ENCODE peak calls at places on chromosomes 12 and 14, in five cellular contexts. One of them, this sample, is unnamed.

GRCh38 chr12:4214912-4215861 is 58.4 kb upstream of the CCND2 start:
- DNase-seq in non-pigmented ciliary epithelial cell: no peak
- DNase-seq in cardiac muscle cell: no peak
- DNase-seq in central memory CD4-positive, alpha-beta T cell: peak
- DNase-seq in fibroblast of lung: no peak
- DNase-seq in this sample: no peak

GRCh38 chr12:105100207-105100985 is 7.1 kb upstream of the WASHC4 start:
- DNase-seq in non-pigmented ciliary epithelial cell: no peak
- DNase-seq in cardiac muscle cell: no peak
- DNase-seq in central memory CD4-positive, alpha-beta T cell: no peak
- DNase-seq in fibroblast of lung: peak
- DNase-seq in this sample: no peak

GRCh38 chr12:54704187-54704586 is 56.0 kb upstream of the DCD start:
- DNase-seq in non-pigmented ciliary epithelial cell: no peak
- DNase-seq in cardiac muscle cell: no peak
- DNase-seq in central memory CD4-positive, alpha-beta T cell: no peak
- DNase-seq in fibroblast of lung: no peak
- DNase-seq in this sample: no peak

GRCh38 chr12:104788848-104789271 is 169.2 kb downstream of the SLC41A2 start:
- DNase-seq in non-pigmented ciliary epithelial cell: no peak
- DNase-seq in cardiac muscle cell: no peak
- DNase-seq in central memory CD4-positive, alpha-beta T cell: no peak
- DNase-seq in fibroblast of lung: no peak
- DNase-seq in this sample: no peak

GRCh38 chr14:104446611-104447010 is 133.0 kb upstream of the C14orf180 start:
- DNase-seq in non-pigmented ciliary epithelial cell: no peak
- DNase-seq in cardiac muscle cell: no peak
- DNase-seq in central memory CD4-positive, alpha-beta T cell: no peak
- DNase-seq in fibroblast of lung: no peak
- DNase-seq in this sample: no peak

GRCh38 chr12:102634216-102634615 is 153.9 kb upstream of the IGF1 start:
- DNase-seq in non-pigmented ciliary epithelial cell: peak
- DNase-seq in cardiac muscle cell: no peak
- DNase-seq in central memory CD4-positive, alpha-beta T cell: no peak
- DNase-seq in fibroblast of lung: peak
- DNase-seq in this sample: no peak

GRCh38 chr12:11539156-11539555 is 110.3 kb upstream of the ETV6 start:
- DNase-seq in non-pigmented ciliary epithelial cell: no peak
- DNase-seq in cardiac muscle cell: no peak
- DNase-seq in central memory CD4-positive, alpha-beta T cell: no peak
- DNase-seq in fibroblast of lung: no peak
- DNase-seq in this sample: no peak

GRCh38 chr14:59511916-59512530 is 27.7 kb downstream of the JKAMP start:
- DNase-seq in non-pigmented ciliary epithelial cell: no peak
- DNase-seq in cardiac muscle cell: peak
- DNase-seq in central memory CD4-positive, alpha-beta T cell: no peak
- DNase-seq in fibroblast of lung: no peak
- DNase-seq in this sample: no peak

GRCh38 chr12:12784911-12785814 is at the start of gene APOLD1:
- DNase-seq in non-pigmented ciliary epithelial cell: no peak
- DNase-seq in cardiac muscle cell: no peak
- DNase-seq in central memory CD4-positive, alpha-beta T cell: no peak
- DNase-seq in fibroblast of lung: no peak
- DNase-seq in this sample: no peak

GRCh38 chr12:5456906-5457305 is 25.0 kb downstream of the NTF3 start:
- DNase-seq in non-pigmented ciliary epithelial cell: peak
- DNase-seq in cardiac muscle cell: no peak
- DNase-seq in central memory CD4-positive, alpha-beta T cell: no peak
- DNase-seq in fibroblast of lung: peak
- DNase-seq in this sample: peak

GRCh38 chr12:71426030-71426570 is 13.5 kb upstream of the LGR5 start:
- DNase-seq in non-pigmented ciliary epithelial cell: no peak
- DNase-seq in cardiac muscle cell: no peak
- DNase-seq in central memory CD4-positive, alpha-beta T cell: no peak
- DNase-seq in fibroblast of lung: no peak
- DNase-seq in this sample: no peak

GRCh38 chr12:124545508-124546418 is 21.6 kb downstream of the NCOR2 start:
- DNase-seq in non-pigmented ciliary epithelial cell: peak
- DNase-seq in cardiac muscle cell: no peak
- DNase-seq in central memory CD4-positive, alpha-beta T cell: no peak
- DNase-seq in fibroblast of lung: peak
- DNase-seq in this sample: no peak

GRCh38 chr12:27220057-27220987 is 23.8 kb upstream of the STK38L start:
- DNase-seq in non-pigmented ciliary epithelial cell: no peak
- DNase-seq in cardiac muscle cell: no peak
- DNase-seq in central memory CD4-positive, alpha-beta T cell: no peak
- DNase-seq in fibroblast of lung: peak
- DNase-seq in this sample: no peak

GRCh38 chr14:56173360-56173922 is 55.2 kb downstream of the PELI2 start:
- DNase-seq in non-pigmented ciliary epithelial cell: no peak
- DNase-seq in cardiac muscle cell: no peak
- DNase-seq in central memory CD4-positive, alpha-beta T cell: no peak
- DNase-seq in fibroblast of lung: no peak
- DNase-seq in this sample: no peak